ENCODE peak calls at places on chromosome 1, in four cellular contexts. One of them, this sample, is unnamed.

GRCh38 chr1:230979952-230980351 is 1.1 kb downstream of the ARV1 start:
- DNase-seq in A549: no peak
- DNase-seq in left ventricle myocardium inferior: no peak
- DNase-seq in cardiac muscle cell: no peak
- DNase-seq in this sample: no peak

GRCh38 chr1:155485222-155485621 is 77.4 kb downstream of the ASH1L start:
- DNase-seq in A549: no peak
- DNase-seq in cardiac muscle cell: no peak
- DNase-seq in left ventricle myocardium inferior: no peak
- DNase-seq in this sample: no peak

GRCh38 chr1:106924360-106924759 is 132.1 kb upstream of the PRMT6 start:
- DNase-seq in left ventricle myocardium inferior: no peak
- DNase-seq in A549: no peak
- DNase-seq in cardiac muscle cell: peak; percentile 21
- DNase-seq in this sample: peak; percentile 8

GRCh38 chr1:18440385-18441226 is 40.1 kb upstream of the KLHDC7A start:
- DNase-seq in cardiac muscle cell: no peak
- DNase-seq in left ventricle myocardium inferior: no peak
- DNase-seq in A549: no peak
- DNase-seq in this sample: no peak

GRCh38 chr1:155989242-155989991 is 11.1 kb upstream of the ARHGEF2 start:
- DNase-seq in cardiac muscle cell: peak; percentile 76
- DNase-seq in A549: peak; percentile 71
- DNase-seq in left ventricle myocardium inferior: peak; percentile 70
- DNase-seq in this sample: peak; percentile 77

GRCh38 chr1:38454236-38454635 is 405.3 kb downstream of the RRAGC start:
- DNase-seq in cardiac muscle cell: no peak
- DNase-seq in A549: peak; percentile 14
- DNase-seq in left ventricle myocardium inferior: no peak
- DNase-seq in this sample: peak; percentile 21

GRCh38 chr1:73626326-73626725 is 571.6 kb downstream of the LRRIQ3 start:
- DNase-seq in A549: no peak
- DNase-seq in left ventricle myocardium inferior: no peak
- DNase-seq in cardiac muscle cell: no peak
- DNase-seq in this sample: no peak

GRCh38 chr1:16606106-16606505 is 7.3 kb downstream of the NBPF1 start:
- DNase-seq in cardiac muscle cell: no peak
- DNase-seq in left ventricle myocardium inferior: no peak
- DNase-seq in A549: no peak
- DNase-seq in this sample: no peak

GRCh38 chr1:5971471-5972197 is 20.6 kb downstream of the NPHP4 start:
- DNase-seq in left ventricle myocardium inferior: no peak
- DNase-seq in cardiac muscle cell: no peak
- DNase-seq in A549: no peak
- DNase-seq in this sample: no peak

DNA sequence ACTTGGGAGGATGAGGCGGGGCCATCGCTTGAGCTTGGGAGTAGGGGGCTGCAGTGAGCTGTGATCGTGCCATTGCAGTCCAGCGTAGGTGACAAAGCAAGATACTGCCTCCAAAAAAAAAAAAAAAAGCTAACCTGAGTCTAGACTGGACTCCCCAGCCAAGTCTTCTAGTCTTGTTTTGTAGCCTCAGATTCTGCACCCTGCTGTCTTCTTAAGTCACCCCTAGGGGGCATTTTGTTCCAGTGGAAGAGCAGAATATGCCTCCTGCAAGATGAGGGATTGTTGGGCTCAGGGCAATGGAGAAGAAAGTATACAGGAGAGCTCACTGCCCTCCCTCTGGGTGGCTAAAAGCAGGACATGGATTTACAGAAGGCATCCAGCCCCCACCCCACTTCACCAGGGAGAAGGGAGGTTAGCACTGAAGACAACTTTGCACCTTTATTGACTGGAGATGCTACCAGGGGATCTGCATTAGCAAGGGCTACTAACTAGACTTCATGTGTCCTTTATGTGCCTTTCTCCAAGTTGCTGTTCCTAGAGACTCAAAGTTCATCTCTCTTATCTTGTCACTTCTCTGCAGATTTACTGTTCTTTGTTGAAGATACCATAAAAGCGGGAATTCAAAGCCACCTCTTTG is 15.3 kb upstream of the RNF187 start:
- DNase-seq in left ventricle myocardium inferior: no peak
- DNase-seq in A549: peak; percentile 75
- DNase-seq in cardiac muscle cell: peak; percentile 70
- DNase-seq in this sample: no peak
- TF ChIP-seq CTCF in left ventricle myocardium inferior: peak; percentile 54
- TF ChIP-seq CTCF in A549: peak; percentile 40
- TF ChIP-seq CTCF in cardiac muscle cell: peak; percentile 66
- TF ChIP-seq CTCF in this sample: peak; percentile 43

GRCh38 chr1:32773764-32774463 is 43.2 kb downstream of the YARS1 start:
- DNase-seq in cardiac muscle cell: no peak
- DNase-seq in A549: no peak
- DNase-seq in left ventricle myocardium inferior: no peak
- DNase-seq in this sample: no peak
- TF ChIP-seq CTCF in cardiac muscle cell: no peak
- TF ChIP-seq CTCF in A549: no peak
- TF ChIP-seq CTCF in left ventricle myocardium inferior: no peak
- TF ChIP-seq CTCF in this sample: no peak

GRCh38 chr1:151485685-151486255 is 25.4 kb upstream of the CGN start:
- DNase-seq in cardiac muscle cell: no peak
- DNase-seq in left ventricle myocardium inferior: no peak
- DNase-seq in A549: peak; percentile 32
- DNase-seq in this sample: no peak
- TF ChIP-seq CTCF in cardiac muscle cell: peak; percentile 9
- TF ChIP-seq CTCF in left ventricle myocardium inferior: no peak
- TF ChIP-seq CTCF in A549: no peak
- TF ChIP-seq CTCF in this sample: no peak

GRCh38 chr1:34419662-34420061 is 243.0 kb downstream of the C1orf94 start:
- DNase-seq in left ventricle myocardium inferior: no peak
- DNase-seq in A549: no peak
- DNase-seq in cardiac muscle cell: peak; percentile 11
- DNase-seq in this sample: no peak
- TF ChIP-seq CTCF in left ventricle myocardium inferior: no peak
- TF ChIP-seq CTCF in A549: no peak
- TF ChIP-seq CTCF in cardiac muscle cell: no peak
- TF ChIP-seq CTCF in this sample: peak; percentile 9

GRCh38 chr1:239947789-239948188 is 143.9 kb upstream of the FMN2 start:
- DNase-seq in cardiac muscle cell: no peak
- DNase-seq in left ventricle myocardium inferior: no peak
- DNase-seq in A549: no peak
- DNase-seq in this sample: no peak
- TF ChIP-seq CTCF in cardiac muscle cell: no peak
- TF ChIP-seq CTCF in left ventricle myocardium inferior: no peak
- TF ChIP-seq CTCF in A549: no peak
- TF ChIP-seq CTCF in this sample: no peak

This sample was measured in nephron progenitor cell.